ENCODE peak calls at places on chromosomes 2 and 18, in nine cellular contexts. Y is kidney, R is lung, M is NB4, Q is mucosa of descending colon, I is GM12865, Z is AG04450, A is cardiac muscle cell, O is MM.1S. K is an unnamed sample.

GRCh38 chr2:62477573-62477972 is 28.4 kb downstream of the TMEM17 start:
- DNase-seq in Y (no peak), R (no peak), M (no peak), Q (no peak), I (no peak), Z (no peak), A (peak), O (no peak), K (no peak)

GRCh38 chr18:9410515-9410914 is 64.8 kb upstream of the RALBP1 start:
- DNase-seq in Y (no peak), R (no peak), M (no peak), Q (no peak), I (no peak), Z (no peak), A (no peak), O (no peak), K (no peak)

GRCh38 chr18:61949946-61950345 is 57.1 kb upstream of the RNF152 start:
- DNase-seq in Y (no peak), R (no peak), M (no peak), Q (no peak), I (no peak), Z (peak), A (no peak), O (no peak), K (no peak)

GRCh38 chr18:9683418-9684396 is 24.4 kb upstream of the RAB31 start:
- DNase-seq in Y (no peak), R (no peak), M (peak), Q (no peak), I (no peak), Z (no peak), A (no peak), O (no peak), K (no peak)

GRCh38 chr2:167946367-167946955 is 300.9 kb downstream of the STK39 start:
- DNase-seq in Y (no peak), R (no peak), M (no peak), Q (no peak), I (no peak), Z (no peak), A (no peak), O (no peak), K (peak)

GRCh38 chr2:87401726-87402345 is 346.1 kb upstream of the PLGLB2 start:
- DNase-seq in Y (peak), R (no peak), M (no peak), Q (no peak), I (no peak), Z (no peak), A (no peak), O (no peak), K (no peak)

GRCh38 chr2:165634855-165635254 is 159.2 kb downstream of the GALNT3 start:
- DNase-seq in Y (peak), R (no peak), M (no peak), Q (peak), I (no peak), Z (no peak), A (peak), O (no peak), K (peak)

GRCh38 chr2:222859786-222860726 is 780 bp upstream of the ACSL3 start:
- DNase-seq in Y (no peak), R (peak), M (peak), Q (peak), I (no peak), Z (no peak), A (peak), O (no peak), K (peak)

GRCh38 chr18:58466636-58467205 is 162.2 kb downstream of the ALPK2 start:
- DNase-seq in Y (no peak), R (no peak), M (no peak), Q (no peak), I (no peak), Z (no peak), A (no peak), O (no peak), K (no peak)

GRCh38 chr2:65199891-65200290 is 27.7 kb upstream of the ACTR2 start:
- DNase-seq in Y (no peak), R (no peak), M (no peak), Q (no peak), I (no peak), Z (no peak), A (no peak), O (no peak), K (no peak)

GRCh38 chr2:11239718-11240462 is 84.6 kb downstream of the SLC66A3 start:
- DNase-seq in Y (no peak), R (no peak), M (no peak), Q (no peak), I (no peak), Z (no peak), A (no peak), O (no peak), K (no peak)

GRCh38 chr2:127121776-127122176 is 14.8 kb upstream of the BIN1 start:
- DNase-seq in Y (peak), R (no peak), M (no peak), Q (no peak), I (no peak), Z (no peak), A (no peak), O (no peak), K (no peak)

GRCh38 chr18:49647496-49648168 is 85.8 kb downstream of the LIPG start:
- DNase-seq in Y (no peak), R (no peak), M (no peak), Q (no peak), I (no peak), Z (no peak), A (no peak), O (no peak), K (no peak)

GRCh38 chr2:208939852-208940251 is 484.0 kb upstream of the MAP2 start:
- DNase-seq in Y (no peak), R (no peak), M (no peak), Q (no peak), I (no peak), Z (no peak), A (no peak), O (no peak), K (no peak)

GRCh38 chr2:53600835-53601234 is 166.8 kb upstream of the CHAC2 start:
- DNase-seq in Y (no peak), R (no peak), M (no peak), Q (no peak), I (no peak), Z (no peak), A (no peak), O (no peak), K (no peak)

GRCh38 chr2:238202326-238203103 is 980 bp downstream of the ILKAP start:
- DNase-seq in Y (no peak), R (no peak), M (peak), Q (no peak), I (peak), Z (no peak), A (peak), O (peak), K (no peak)

GRCh38 chr2:163601377-163601776 is 134.4 kb downstream of the FIGN start:
- DNase-seq in Y (no peak), R (no peak), M (no peak), Q (no peak), I (no peak), Z (no peak), A (no peak), O (no peak), K (peak)

GRCh38 chr2:111896007-111896406 is 2.4 kb upstream of the MERTK start:
- DNase-seq in Y (no peak), R (no peak), M (peak), Q (no peak), I (no peak), Z (no peak), A (no peak), O (no peak), K (no peak)

GRCh38 chr2:62215306-62216064 is 19.6 kb downstream of the B3GNT2 start:
- DNase-seq in Y (no peak), R (no peak), M (no peak), Q (no peak), I (no peak), Z (no peak), A (no peak), O (no peak), K (no peak)

GRCh38 chr2:241833101-241833937 is 24.3 kb downstream of the NEU4 start:
- DNase-seq in Y (peak), R (no peak), M (peak), Q (no peak), I (no peak), Z (peak), A (no peak), O (no peak), K (no peak)

GRCh38 chr2:158966321-158966720 is 2.1 kb upstream of the TANC1 start:
- DNase-seq in Y (no peak), R (no peak), M (no peak), Q (no peak), I (no peak), Z (no peak), A (no peak), O (no peak), K (no peak)

GRCh38 chr18:35938158-35938557 is 34.3 kb upstream of the RMP24 start:
- DNase-seq in Y (no peak), R (no peak), M (no peak), Q (no peak), I (no peak), Z (no peak), A (no peak), O (no peak), K (no peak)

GRCh38 chr2:19797871-19798270 is 103.9 kb downstream of the TTC32 start:
- DNase-seq in Y (no peak), R (no peak), M (no peak), Q (no peak), I (no peak), Z (no peak), A (no peak), O (no peak), K (no peak)

GRCh38 chr2:207480521-207481034 is 49.2 kb upstream of the CREB1 start:
- DNase-seq in Y (no peak), R (no peak), M (no peak), Q (no peak), I (no peak), Z (no peak), A (no peak), O (no peak), K (no peak)

GRCh38 chr2:241482126-241482525 is 26.3 kb downstream of the STK25 start:
- DNase-seq in Y (no peak), R (no peak), M (no peak), Q (no peak), I (no peak), Z (no peak), A (no peak), O (no peak), K (no peak)

GRCh38 chr2:241234066-241234790 is 45.8 kb downstream of the ANO7 start:
- DNase-seq in Y (peak), R (no peak), M (no peak), Q (peak), I (no peak), Z (no peak), A (no peak), O (no peak), K (no peak)

GRCh38 chr2:199273043-199273647 is 184.6 kb downstream of the SATB2 start:
- DNase-seq in Y (no peak), R (no peak), M (peak), Q (no peak), I (no peak), Z (no peak), A (no peak), O (no peak), K (no peak)

GRCh38 chr2:8602809-8603208 is 79.0 kb upstream of the ID2 start:
- DNase-seq in Y (no peak), R (no peak), M (peak), Q (no peak), I (peak), Z (no peak), A (no peak), O (no peak), K (no peak)

GRCh38 chr2:101199153-101199810 is 48.1 kb upstream of the TBC1D8 start:
- DNase-seq in Y (no peak), R (no peak), M (no peak), Q (no peak), I (no peak), Z (no peak), A (no peak), O (no peak), K (no peak)

GRCh38 chr2:197806317-197806633 is 1.9 kb downstream of the PLCL1 start:
- DNase-seq in Y (no peak), R (no peak), M (peak), Q (no peak), I (no peak), Z (no peak), A (no peak), O (no peak), K (no peak)

GRCh38 chr2:66462196-66462825 is 27.4 kb downstream of the MEIS1 start:
- DNase-seq in Y (no peak), R (no peak), M (no peak), Q (no peak), I (no peak), Z (no peak), A (no peak), O (no peak), K (no peak)

GRCh38 chr2:167212054-167212648 is 323.9 kb downstream of the XIRP2 start:
- DNase-seq in Y (no peak), R (no peak), M (peak), Q (no peak), I (peak), Z (no peak), A (peak), O (peak), K (peak)

GRCh38 chr2:180124273-180124881 is 117.3 kb upstream of the CWC22 start:
- DNase-seq in Y (no peak), R (no peak), M (peak), Q (no peak), I (peak), Z (peak), A (peak), O (peak), K (peak)

GRCh38 chr2:219002395-219003266 is 9.4 kb upstream of the CRYBA2 start:
- DNase-seq in Y (peak), R (peak), M (no peak), Q (peak), I (peak), Z (no peak), A (peak), O (peak), K (peak)

GRCh38 chr2:129765326-129766158 is 213.9 kb upstream of the RAB6C start:
- DNase-seq in Y (no peak), R (no peak), M (no peak), Q (no peak), I (no peak), Z (no peak), A (no peak), O (no peak), K (no peak)

GRCh38 chr2:235444101-235444597 is 49.7 kb upstream of the AGAP1 start:
- DNase-seq in Y (no peak), R (no peak), M (no peak), Q (no peak), I (no peak), Z (no peak), A (no peak), O (no peak), K (no peak)

GRCh38 chr2:183868707-183869106 is 729.6 kb upstream of the ZNF804A start:
- DNase-seq in Y (no peak), R (no peak), M (no peak), Q (no peak), I (no peak), Z (no peak), A (no peak), O (no peak), K (no peak)

GRCh38 chr2:148447877-148448276 is 196.7 kb upstream of the EPC2 start:
- DNase-seq in Y (no peak), R (no peak), M (no peak), Q (no peak), I (no peak), Z (no peak), A (no peak), O (no peak), K (no peak)

GRCh38 chr2:119697290-119698013 is 18.5 kb downstream of the TMEM177 start:
- DNase-seq in Y (no peak), R (no peak), M (no peak), Q (no peak), I (peak), Z (no peak), A (no peak), O (peak), K (no peak)

GRCh38 chr18:48529796-48530195 is 9.0 kb upstream of the CTIF start:
- DNase-seq in Y (no peak), R (no peak), M (no peak), Q (no peak), I (no peak), Z (no peak), A (no peak), O (no peak), K (no peak)

GRCh38 chr18:7576685-7577084 is 9.6 kb downstream of the PTPRM start:
- DNase-seq in Y (no peak), R (no peak), M (no peak), Q (no peak), I (no peak), Z (no peak), A (no peak), O (no peak), K (no peak)
- H3K4me3 ChIP-seq in Y (no peak), R (no peak), M (no peak), Q (no peak), I (no peak), Z (no peak), A (no peak), O (no peak), K (no peak)

GRCh38 chr18:23977709-23978483 is 36.7 kb upstream of the TTC39C start:
- DNase-seq in Y (no peak), R (no peak), M (peak), Q (no peak), I (no peak), Z (no peak), A (no peak), O (no peak), K (no peak)

GRCh38 chr18:23981369-23981768 is 33.2 kb upstream of the TTC39C start:
- DNase-seq in Y (no peak), R (no peak), M (no peak), Q (no peak), I (peak), Z (no peak), A (peak), O (no peak), K (no peak)

GRCh38 chr18:23986610-23987359 is 27.8 kb upstream of the TTC39C start:
- DNase-seq in Y (no peak), R (no peak), M (no peak), Q (no peak), I (peak), Z (no peak), A (no peak), O (no peak), K (no peak)

GRCh38 chr18:23977103-23977502 is 37.5 kb upstream of the TTC39C start:
- DNase-seq in Y (no peak), R (no peak), M (no peak), Q (no peak), I (no peak), Z (no peak), A (no peak), O (no peak), K (no peak)

GRCh38 chr18:23982154-23983071 is 32.1 kb upstream of the TTC39C start:
- DNase-seq in Y (peak), R (no peak), M (no peak), Q (no peak), I (no peak), Z (peak), A (no peak), O (no peak), K (no peak)
- H3K4me3 ChIP-seq in Y (no peak), R (no peak), M (no peak), Q (no peak), I (no peak), Z (peak), A (no peak), O (no peak), K (no peak)

GRCh38 chr2:152467677-152468406 is 132.9 kb downstream of the FMNL2 start:
- DNase-seq in Y (no peak), R (no peak), M (peak), Q (no peak), I (peak), Z (no peak), A (no peak), O (no peak), K (no peak)
- H3K4me3 ChIP-seq in Y (no peak), R (no peak), M (no peak), Q (no peak), I (peak), Z (no peak), A (no peak), O (peak), K (no peak)

DNA sequence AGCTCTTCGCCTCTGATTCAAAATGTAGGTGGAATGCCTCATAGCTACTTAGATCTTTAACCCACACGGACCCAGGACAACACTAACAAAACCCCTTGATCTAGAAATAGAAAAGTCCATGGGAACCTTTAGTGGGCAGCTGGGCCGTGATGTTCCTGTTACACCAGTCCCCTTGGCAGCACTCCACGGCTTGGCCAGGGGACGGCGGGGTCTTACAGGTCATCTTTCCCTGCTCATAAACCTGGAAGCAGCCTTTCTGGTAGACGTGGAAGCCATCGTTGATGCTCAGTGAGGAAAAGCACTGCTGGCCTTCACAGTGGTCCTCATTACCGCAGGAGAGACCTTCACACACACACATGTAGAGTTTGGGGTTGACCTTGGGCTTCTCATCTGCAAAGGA is 95.9 kb downstream of the ACVR1 start:
- DNase-seq in Y (no peak), R (no peak), M (no peak), Q (no peak), I (no peak), Z (no peak), A (no peak), O (no peak), K (no peak)
- H3K4me3 ChIP-seq in Y (no peak), R (no peak), M (no peak), Q (no peak), I (no peak), Z (no peak), A (no peak), O (no peak), K (no peak)

GRCh38 chr2:216013080-216013909 is at the start of gene MREG:
- DNase-seq in Y (peak), R (peak), M (peak), Q (peak), I (peak), Z (peak), A (peak), O (peak), K (peak)

GRCh38 chr2:216014986-216015385 is 1.6 kb upstream of the MREG start:
- DNase-seq in Y (no peak), R (no peak), M (no peak), Q (no peak), I (no peak), Z (no peak), A (no peak), O (no peak), K (no peak)

GRCh38 chr2:216012830-216013079 is 596 bp downstream of the MREG start:
- DNase-seq in Y (no peak), R (no peak), M (no peak), Q (no peak), I (no peak), Z (no peak), A (no peak), O (no peak), K (no peak)

GRCh38 chr2:216012133-216012829 is 1.1 kb downstream of the MREG start:
- DNase-seq in Y (no peak), R (peak), M (no peak), Q (no peak), I (no peak), Z (no peak), A (no peak), O (no peak), K (no peak)

GRCh38 chr2:216014006-216014405 is 655 bp upstream of the MREG start:
- DNase-seq in Y (no peak), R (no peak), M (no peak), Q (no peak), I (no peak), Z (no peak), A (no peak), O (no peak), K (no peak)
- H3K4me3 ChIP-seq in Y (no peak), R (no peak), M (peak), Q (no peak), I (peak), Z (no peak), A (peak), O (no peak), K (no peak)

GRCh38 chr2:177399376-177399775 is 6.8 kb downstream of the AGPS start:
- DNase-seq in Y (no peak), R (no peak), M (no peak), Q (no peak), I (no peak), Z (no peak), A (no peak), O (no peak), K (no peak)
- H3K4me3 ChIP-seq in Y (no peak), R (no peak), M (no peak), Q (no peak), I (no peak), Z (no peak), A (no peak), O (no peak), K (no peak)

GRCh38 chr18:12312936-12313335 is 4.9 kb downstream of the TUBB6 start:
- DNase-seq in Y (no peak), R (no peak), M (no peak), Q (no peak), I (no peak), Z (no peak), A (no peak), O (no peak), K (no peak)
- H3K4me3 ChIP-seq in Y (no peak), R (no peak), M (no peak), Q (no peak), I (no peak), Z (no peak), A (no peak), O (no peak), K (no peak)

DNA sequence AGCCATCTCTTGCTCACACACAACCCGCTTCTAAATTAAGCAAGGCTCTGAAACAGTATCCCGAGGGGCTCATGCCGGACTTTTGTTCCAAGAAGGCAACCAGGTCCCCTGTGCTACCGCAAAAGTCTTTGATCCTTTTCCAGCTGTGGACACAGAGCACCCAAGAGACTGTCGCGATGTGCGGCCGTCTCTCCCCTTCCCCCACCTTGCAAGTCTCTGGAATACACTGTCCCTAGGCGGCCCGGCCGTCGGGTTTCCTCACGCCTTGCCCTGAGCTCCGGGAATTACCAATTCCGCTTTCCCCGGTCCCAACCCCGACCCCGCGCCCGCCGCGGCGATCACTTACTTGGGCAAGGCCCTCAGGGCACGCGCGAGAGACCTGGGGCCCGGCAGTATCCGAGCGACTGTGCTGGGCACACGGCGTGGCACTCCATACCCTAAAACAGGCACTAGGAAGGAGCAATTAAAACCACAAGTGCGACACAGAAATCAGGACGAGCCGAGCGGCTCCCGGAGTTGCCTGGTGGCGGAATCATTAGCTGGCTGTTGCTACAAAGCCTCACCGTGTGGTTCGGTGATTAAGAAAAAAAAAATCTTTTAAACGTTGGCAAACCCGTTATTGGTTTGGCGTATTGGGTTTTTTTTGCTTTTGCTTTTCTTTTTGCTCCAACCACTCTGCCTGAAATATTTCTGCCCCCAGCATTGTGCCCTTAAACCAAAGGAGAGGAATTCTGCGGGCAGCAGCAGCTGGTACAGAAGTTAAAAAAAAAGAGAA is 2.2 kb upstream of the DLX1 start:
- DNase-seq in Y (peak), R (no peak), M (peak), Q (peak), I (no peak), Z (no peak), A (no peak), O (no peak), K (no peak)
- H3K4me3 ChIP-seq in Y (no peak), R (no peak), M (peak), Q (no peak), I (peak), Z (no peak), A (no peak), O (peak), K (no peak)